ENCODE peak calls at places on chromosomes 11 and 22, in ten cellular contexts. U is RWPE1, Y is fibroblast of lung, G is fibroblast of villous mesenchyme, X is mesothelial cell of epicardium, V is neural progenitor cell, M is GM12878, S is GM12865, B is uterus, H is lower leg skin. F is an unnamed sample.

GRCh38 chr11:645536-645935 is 8.5 kb downstream of the DRD4 start:
- DNase-seq in U (no peak), Y (no peak), G (no peak), X (no peak), V (no peak), M (no peak), S (peak; percentile 56), B (no peak), H (no peak), F (no peak)

GRCh38 chr11:106172389-106172991 is 95.0 kb downstream of the AASDHPPT start:
- DNase-seq in U (no peak), Y (no peak), G (peak; percentile 44), X (no peak), V (no peak), M (no peak), S (no peak), B (no peak), H (no peak), F (no peak)

GRCh38 chr11:16512842-16513241 is 156.5 kb upstream of the SOX6 start:
- DNase-seq in U (no peak), Y (no peak), G (no peak), X (no peak), V (no peak), M (no peak), S (peak; percentile 4), B (no peak), H (no peak), F (no peak)

GRCh38 chr11:114156766-114157165 is 97.3 kb downstream of the ZBTB16 start:
- DNase-seq in U (no peak), Y (no peak), G (no peak), X (no peak), V (no peak), M (no peak), S (no peak), B (no peak), H (no peak), F (no peak)

GRCh38 chr22:44847380-44847779 is 95.0 kb downstream of the ARHGAP8 start:
- DNase-seq in U (no peak), Y (no peak), G (no peak), X (no peak), V (no peak), M (no peak), S (no peak), B (no peak), H (no peak), F (no peak)

GRCh38 chr11:116782728-116783127 is 5.1 kb downstream of the ZPR1 start:
- DNase-seq in U (no peak), Y (peak; percentile 28), G (peak; percentile 62), X (no peak), V (no peak), M (no peak), S (peak; percentile 58), B (no peak), H (no peak), F (no peak)

GRCh38 chr11:1377231-1377780 is 12.4 kb upstream of the BRSK2 start:
- DNase-seq in U (no peak), Y (no peak), G (no peak), X (no peak), V (no peak), M (no peak), S (no peak), B (no peak), H (no peak), F (no peak)

GRCh38 chr22:19039796-19040580 is 82.2 kb downstream of the DGCR2 start:
- DNase-seq in U (no peak), Y (no peak), G (no peak), X (no peak), V (no peak), M (no peak), S (no peak), B (no peak), H (no peak), F (no peak)

GRCh38 chr22:39534092-39534506 is 1.6 kb upstream of the RPS19BP1 start:
- DNase-seq in U (no peak), Y (no peak), G (no peak), X (no peak), V (no peak), M (no peak), S (peak; percentile 11), B (peak; percentile 31), H (no peak), F (no peak)

GRCh38 chr22:39534591-39535301 is 2.2 kb upstream of the RPS19BP1 start:
- DNase-seq in U (peak; percentile 60), Y (peak; percentile 58), G (peak; percentile 61), X (peak; percentile 79), V (peak; percentile 94), M (no peak), S (peak; percentile 72), B (peak; percentile 84), H (peak; percentile 98), F (no peak)

GRCh38 chr22:39530136-39530535 is 2.4 kb downstream of the RPS19BP1 start:
- DNase-seq in U (no peak), Y (no peak), G (no peak), X (no peak), V (no peak), M (no peak), S (no peak), B (no peak), H (no peak), F (no peak)

GRCh38 chr22:39530692-39531331 is 1.7 kb downstream of the RPS19BP1 start:
- DNase-seq in U (peak; percentile 24), Y (peak; percentile 54), G (peak; percentile 47), X (no peak), V (peak; percentile 53), M (no peak), S (peak; percentile 67), B (no peak), H (no peak), F (no peak)

GRCh38 chr22:39532215-39533071 is at the start of gene RPS19BP1:
- DNase-seq in U (peak; percentile 93), Y (peak; percentile 99), G (peak; percentile 99), X (peak; percentile 96), V (peak; percentile 99), M (peak; percentile 100), S (peak; percentile 100), B (peak; percentile 100), H (peak; percentile 100), F (peak; percentile 52)
- TF ChIP-seq CTCF in U (no peak), Y (no peak), G (no peak), X (no peak), V (no peak), M (no peak), S (no peak), B (no peak), H (no peak), F (no peak)

DNA sequence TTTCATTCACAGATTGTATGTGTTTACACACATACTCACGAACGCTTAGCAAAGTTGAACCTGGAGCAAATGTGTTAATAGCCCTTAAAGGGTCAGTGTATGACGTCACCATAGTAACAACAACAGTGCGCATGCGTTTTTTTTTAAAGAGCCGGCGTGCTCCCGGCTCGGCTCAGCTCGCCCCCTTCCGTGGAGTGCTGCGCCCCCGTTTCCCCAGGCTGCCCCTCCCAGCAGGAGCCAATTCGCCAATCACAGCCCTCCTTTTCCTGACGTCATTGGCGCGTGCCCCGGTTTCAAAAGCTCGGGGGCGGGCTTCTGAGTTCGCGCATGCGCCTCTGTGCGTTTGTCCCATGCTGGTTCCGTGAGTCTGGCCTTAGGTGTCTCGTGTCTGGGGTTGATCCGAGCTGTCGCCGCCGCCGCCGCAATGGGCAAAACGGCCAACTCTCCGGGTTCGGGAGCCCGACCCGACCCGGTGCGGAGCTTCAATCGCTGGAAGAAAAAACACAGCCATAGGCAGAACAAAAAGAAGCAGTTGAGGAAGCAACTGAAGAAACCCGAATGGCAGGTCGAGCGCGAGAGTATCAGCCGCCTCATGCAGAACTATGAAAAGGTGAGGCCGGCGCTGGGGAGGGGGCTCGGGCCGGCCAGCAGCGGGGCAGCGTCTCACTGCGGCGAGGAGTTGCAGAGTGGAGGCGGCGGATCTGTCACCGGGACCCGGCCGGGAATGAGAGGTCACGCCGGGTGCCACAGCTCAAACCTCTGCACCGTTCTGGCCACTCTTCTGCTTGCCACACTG is at the start of gene DDX10:
- DNase-seq in U (peak; percentile 99), Y (peak; percentile 98), G (peak; percentile 99), X (peak; percentile 96), V (peak; percentile 98), M (peak; percentile 92), S (peak; percentile 99), B (peak; percentile 99), H (peak; percentile 99), F (peak; percentile 53)
- TF ChIP-seq CTCF in U (no peak), Y (no peak), G (peak; percentile 14), X (no peak), V (peak; percentile 31), M (no peak), S (no peak), B (peak; percentile 9), H (no peak), F (no peak)

DNA sequence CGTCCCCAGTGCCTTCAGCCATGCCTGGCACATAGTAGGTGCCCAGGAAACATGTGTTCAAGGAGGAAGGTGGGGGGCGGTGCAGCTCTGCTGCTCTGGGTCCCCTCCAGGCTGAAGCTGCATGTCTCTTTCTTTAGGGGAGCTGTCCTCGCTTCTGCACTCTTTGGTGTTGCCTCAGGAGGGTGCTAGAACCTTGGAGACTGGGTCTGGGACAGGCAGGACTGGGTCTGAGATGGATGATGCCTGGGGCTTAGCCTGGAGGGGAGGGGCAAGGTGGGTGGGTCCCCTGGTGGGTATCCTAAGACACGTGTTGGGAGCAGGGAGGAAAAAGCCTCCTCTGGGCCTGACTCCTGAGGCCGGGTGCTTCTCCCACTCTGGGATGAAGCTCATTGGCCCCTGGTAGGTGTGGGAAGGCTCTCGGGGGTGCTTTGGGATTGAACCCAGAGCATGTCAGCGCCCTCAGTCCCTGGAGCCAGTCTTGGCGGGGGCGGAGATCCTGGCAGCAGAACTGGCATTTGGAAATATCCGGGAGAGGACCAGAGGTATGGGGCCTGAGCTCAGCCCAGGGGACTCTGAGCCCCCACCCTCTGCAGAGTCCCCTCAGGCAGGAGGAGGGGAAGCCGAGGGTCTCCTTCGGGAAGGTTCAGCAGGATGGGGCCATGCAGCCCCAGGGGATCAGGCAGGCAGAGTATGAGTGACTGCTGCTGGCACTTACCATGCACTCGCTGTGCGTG is 6.7 kb upstream of the GSTP1 start:
- DNase-seq in U (no peak), Y (no peak), G (no peak), X (no peak), V (no peak), M (no peak), S (peak; percentile 43), B (no peak), H (no peak), F (no peak)
- TF ChIP-seq CTCF in U (no peak), Y (no peak), G (no peak), X (no peak), V (peak; percentile 29), M (peak; percentile 40), S (peak; percentile 22), B (no peak), H (no peak), F (peak; percentile 27)

DNA sequence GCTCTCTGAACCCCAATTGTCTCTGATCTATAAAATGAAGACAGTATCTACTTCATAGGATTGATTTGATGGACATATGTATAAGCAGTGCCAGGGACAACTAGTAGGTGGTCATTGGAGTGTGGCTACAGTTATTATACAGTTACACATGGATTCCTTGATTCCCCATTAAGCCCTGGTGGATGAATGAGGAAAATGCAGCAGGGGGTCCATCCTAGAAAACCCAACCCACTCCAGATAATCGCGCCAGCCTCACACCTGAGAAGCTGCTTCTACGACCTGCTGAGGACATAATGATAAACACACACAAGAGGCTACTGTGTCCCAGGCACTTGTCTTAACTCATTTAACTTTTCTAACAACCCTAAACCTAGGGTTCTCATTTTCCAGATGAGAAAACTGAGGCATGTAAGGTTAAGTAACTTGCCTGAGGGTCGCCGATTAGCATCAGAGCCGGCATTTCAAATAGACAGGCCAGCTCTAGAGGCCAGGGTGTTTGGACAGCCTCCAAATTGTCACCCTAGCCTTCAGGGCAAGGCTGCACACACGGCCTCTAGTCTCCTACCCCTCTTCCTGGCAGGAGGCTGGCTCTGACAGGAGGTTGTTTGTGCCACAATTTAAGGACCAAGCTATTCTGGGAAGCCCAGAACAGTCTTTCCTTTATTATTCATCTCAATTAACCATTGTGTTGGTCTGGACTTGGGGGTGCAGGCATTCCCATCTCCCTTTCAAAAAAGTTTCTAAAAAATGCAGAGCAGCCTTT is 3.8 kb upstream of the C11orf91 start:
- DNase-seq in U (no peak), Y (no peak), G (no peak), X (no peak), V (no peak), M (no peak), S (no peak), B (no peak), H (no peak), F (no peak)
- TF ChIP-seq CTCF in U (no peak), Y (no peak), G (peak; percentile 14), X (no peak), V (no peak), M (no peak), S (no peak), B (no peak), H (no peak), F (no peak)